ENCODE peak calls at places on chromosomes 6 and 20, in eight cellular contexts. V, X, I, E, D, H, R and Q are unnamed samples.

GRCh38 chr6:149862901-149863595 is 1.1 kb downstream of the LRP11 start:
- DNase-seq in V (peak), X (peak), I (peak), E (peak), D (peak), H (peak), R (peak), Q (peak)

GRCh38 chr6:77341058-77341986 is 122.0 kb downstream of the HTR1B start:
- DNase-seq in V (no peak), X (no peak), I (no peak), E (peak), D (peak), H (no peak), R (no peak), Q (peak)

GRCh38 chr6:35385457-35386202 is 43.3 kb downstream of the PPARD start:
- DNase-seq in V (no peak), X (no peak), I (peak), E (peak), D (no peak), H (peak), R (peak), Q (peak)

GRCh38 chr6:37615564-37616340 is 81.9 kb downstream of the MDGA1 start:
- DNase-seq in V (no peak), X (no peak), I (peak), E (no peak), D (no peak), H (no peak), R (no peak), Q (peak)

GRCh38 chr20:3107464-3108025 is 23.0 kb upstream of the AVP start:
- DNase-seq in V (no peak), X (no peak), I (no peak), E (no peak), D (no peak), H (no peak), R (no peak), Q (no peak)

GRCh38 chr6:19835605-19836004 is 1.6 kb upstream of the ID4 start:
- DNase-seq in V (no peak), X (no peak), I (no peak), E (no peak), D (no peak), H (no peak), R (no peak), Q (no peak)

GRCh38 chr20:38109657-38110524 is 55.2 kb downstream of the TGM2 start:
- DNase-seq in V (no peak), X (peak), I (peak), E (peak), D (peak), H (peak), R (peak), Q (peak)

GRCh38 chr6:139882234-139882633 is 507.8 kb upstream of the CITED2 start:
- DNase-seq in V (no peak), X (no peak), I (peak), E (no peak), D (no peak), H (no peak), R (peak), Q (peak)

GRCh38 chr6:21554286-21554685 is 39.3 kb upstream of the SOX4 start:
- DNase-seq in V (no peak), X (no peak), I (no peak), E (no peak), D (no peak), H (no peak), R (no peak), Q (no peak)

GRCh38 chr20:23244916-23245552 is 105.6 kb upstream of the NXT1 start:
- DNase-seq in V (no peak), X (no peak), I (no peak), E (no peak), D (no peak), H (no peak), R (no peak), Q (no peak)

GRCh38 chr6:6736753-6737654 is 148.5 kb downstream of the LY86 start:
- DNase-seq in V (no peak), X (no peak), I (peak), E (peak), D (peak), H (peak), R (peak), Q (peak)

GRCh38 chr20:3380228-3381070 is 27.0 kb downstream of the DNAAF9 start:
- DNase-seq in V (no peak), X (no peak), I (no peak), E (no peak), D (no peak), H (no peak), R (no peak), Q (no peak)

GRCh38 chr20:10131612-10132345 is 86.9 kb upstream of the SNAP25 start:
- DNase-seq in V (no peak), X (no peak), I (peak), E (peak), D (peak), H (peak), R (peak), Q (peak)

GRCh38 chr20:9515761-9516657 is 1.6 kb downstream of the LAMP5 start:
- DNase-seq in V (no peak), X (peak), I (peak), E (no peak), D (peak), H (no peak), R (no peak), Q (no peak)

GRCh38 chr6:116011520-116011919 is 49.2 kb downstream of the FRK start:
- DNase-seq in V (no peak), X (no peak), I (no peak), E (no peak), D (no peak), H (no peak), R (no peak), Q (no peak)

GRCh38 chr20:53023717-53024116 is 51.6 kb downstream of the TSHZ2 start:
- DNase-seq in V (no peak), X (no peak), I (peak), E (no peak), D (no peak), H (no peak), R (no peak), Q (no peak)

GRCh38 chr6:111841822-111842221 is 31.4 kb downstream of the FYN start:
- DNase-seq in V (peak), X (no peak), I (peak), E (peak), D (peak), H (no peak), R (peak), Q (peak)

GRCh38 chr20:43186312-43186711 is 3.4 kb downstream of the PTPRT start:
- DNase-seq in V (no peak), X (no peak), I (no peak), E (no peak), D (no peak), H (no peak), R (no peak), Q (no peak)

GRCh38 chr6:75876152-75876551 is 127.1 kb downstream of the MYO6 start:
- DNase-seq in V (no peak), X (no peak), I (no peak), E (no peak), D (no peak), H (no peak), R (no peak), Q (no peak)

DNA sequence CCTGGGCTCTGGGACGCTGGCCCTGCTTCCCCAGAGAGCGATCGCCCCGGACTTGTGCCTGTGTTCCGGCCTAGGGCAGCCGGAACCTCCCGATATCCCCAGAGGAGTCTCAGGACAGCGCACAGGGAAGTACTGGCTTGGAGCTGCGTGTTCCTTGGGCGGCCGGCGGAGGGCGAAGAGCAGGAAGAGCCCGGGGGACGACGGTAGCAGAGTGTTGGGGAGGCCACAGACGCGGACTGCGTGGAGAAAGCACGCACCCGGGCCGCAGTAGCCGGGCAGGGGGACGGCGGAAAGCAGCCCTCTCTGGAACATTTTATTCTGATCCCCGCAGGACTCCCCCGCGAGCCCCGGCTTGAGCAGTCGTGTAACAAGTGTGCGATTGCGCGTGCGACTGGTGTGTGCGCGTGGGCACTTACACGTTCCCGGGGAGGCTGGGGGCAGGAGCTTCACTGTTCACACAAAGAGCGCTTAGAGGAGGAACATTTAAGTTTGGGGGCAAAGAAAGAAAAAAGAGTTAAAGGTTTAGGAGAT is 36.1 kb downstream of the NCR2 start:
- DNase-seq in V (no peak), X (peak), I (peak), E (peak), D (peak), H (peak), R (peak), Q (peak)
- H3K4me3 ChIP-seq in V (peak), X (no peak), I (no peak), E (peak), D (no peak), H (no peak), R (no peak), Q (peak)

GRCh38 chr6:155093430-155093829 is 98.3 kb downstream of the TIAM2 start:
- DNase-seq in V (peak), X (no peak), I (no peak), E (no peak), D (no peak), H (no peak), R (no peak), Q (no peak)
- TF ChIP-seq CTCF in V (no peak), X (no peak), I (no peak), E (no peak), D (no peak), H (no peak), R (no peak), Q (no peak)

GRCh38 chr20:64063389-64064144 is 569 bp downstream of the TCEA2 start:
- DNase-seq in V (no peak), X (no peak), I (no peak), E (no peak), D (peak), H (peak), R (no peak), Q (no peak)

GRCh38 chr20:64065062-64065972 is 2.3 kb downstream of the TCEA2 start:
- DNase-seq in V (no peak), X (no peak), I (no peak), E (no peak), D (no peak), H (no peak), R (no peak), Q (no peak)

GRCh38 chr20:64062596-64063388 is at the start of gene TCEA2:
- DNase-seq in V (peak), X (peak), I (peak), E (peak), D (peak), H (peak), R (peak), Q (peak)

GRCh38 chr20:64065973-64066341 is 3.0 kb downstream of the TCEA2 start:
- DNase-seq in V (peak), X (no peak), I (peak), E (no peak), D (no peak), H (no peak), R (peak), Q (peak)

DNA sequence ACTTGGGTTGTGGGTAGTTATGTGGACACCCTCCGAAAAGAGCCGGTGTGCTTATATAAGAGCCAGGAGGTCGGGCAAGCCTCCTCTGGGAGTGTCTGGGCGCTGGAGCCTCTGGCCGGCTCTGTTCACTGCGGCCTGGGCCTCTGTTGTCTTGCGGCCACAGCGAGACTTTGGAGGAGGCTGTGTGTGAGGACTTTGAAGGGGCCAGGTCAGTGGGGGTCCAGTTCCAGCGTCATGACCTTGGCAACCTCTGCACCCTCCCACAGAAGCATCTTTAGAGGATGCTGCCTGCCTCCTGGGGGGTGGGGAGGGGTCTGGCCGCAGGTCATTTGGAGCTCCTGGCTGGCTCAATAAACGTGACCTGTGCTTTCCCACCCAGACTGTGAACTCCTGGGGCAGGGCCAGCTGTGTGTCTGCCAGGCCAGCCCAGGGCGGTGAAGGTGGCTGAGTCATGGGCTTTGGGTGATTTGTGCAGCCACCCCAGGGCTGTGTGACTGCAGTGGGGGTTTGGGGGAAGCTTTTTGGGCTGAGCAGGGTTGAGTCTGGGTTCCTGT is 1.2 kb downstream of the TCEA2 start:
- DNase-seq in V (no peak), X (no peak), I (peak), E (no peak), D (peak), H (no peak), R (peak), Q (peak)
- H3K4me3 ChIP-seq in V (no peak), X (no peak), I (peak), E (peak), D (peak), H (peak), R (peak), Q (peak)

DNA sequence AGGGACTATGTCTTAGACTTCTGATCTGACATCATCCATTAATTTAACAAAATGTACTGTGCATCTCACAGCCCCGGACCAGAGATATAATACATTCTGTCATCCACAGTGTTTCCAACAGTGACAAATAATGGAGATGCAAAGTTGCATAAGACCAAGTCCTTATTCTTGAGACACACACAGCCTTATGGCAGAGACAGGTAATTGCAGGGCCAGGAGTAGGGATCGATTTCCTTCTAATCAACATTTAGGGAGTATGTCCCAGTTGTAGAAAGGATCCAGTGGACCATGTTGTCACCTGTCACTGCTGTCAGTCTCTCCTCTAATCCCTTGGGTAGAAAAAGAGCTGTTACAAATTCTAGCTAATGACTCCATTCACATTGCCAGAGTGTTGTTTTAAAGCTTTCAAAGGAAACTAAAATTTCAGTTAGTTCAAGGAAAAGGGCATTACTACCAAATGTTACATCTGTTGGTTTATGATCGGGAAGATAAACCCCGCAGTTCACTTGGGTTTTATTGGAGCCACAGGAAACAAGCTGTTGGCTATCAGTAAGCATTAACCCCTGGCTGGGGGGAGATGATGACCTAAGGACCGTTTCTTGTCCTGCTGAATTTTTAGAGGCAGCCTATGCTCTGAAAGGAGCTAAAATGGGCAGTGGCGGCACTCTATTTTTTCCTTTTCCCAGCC is 111.4 kb upstream of the ATXN1 start:
- DNase-seq in V (no peak), X (no peak), I (no peak), E (no peak), D (no peak), H (no peak), R (no peak), Q (no peak)
- TF ChIP-seq CTCF in V (no peak), X (no peak), I (peak), E (no peak), D (peak), H (no peak), R (no peak), Q (no peak)

GRCh38 chr6:55175078-55175777 is 913 bp downstream of the HCRTR2 start:
- DNase-seq in V (no peak), X (no peak), I (no peak), E (no peak), D (no peak), H (no peak), R (no peak), Q (no peak)
- H3K4me3 ChIP-seq in V (no peak), X (no peak), I (no peak), E (no peak), D (no peak), H (peak), R (no peak), Q (no peak)

GRCh38 chr6:102798631-102799030 is 1405.1 kb downstream of the GRIK2 start:
- DNase-seq in V (no peak), X (no peak), I (no peak), E (no peak), D (no peak), H (peak), R (no peak), Q (no peak)
- TF ChIP-seq CTCF in V (no peak), X (no peak), I (no peak), E (no peak), D (no peak), H (peak), R (no peak), Q (no peak)

DNA sequence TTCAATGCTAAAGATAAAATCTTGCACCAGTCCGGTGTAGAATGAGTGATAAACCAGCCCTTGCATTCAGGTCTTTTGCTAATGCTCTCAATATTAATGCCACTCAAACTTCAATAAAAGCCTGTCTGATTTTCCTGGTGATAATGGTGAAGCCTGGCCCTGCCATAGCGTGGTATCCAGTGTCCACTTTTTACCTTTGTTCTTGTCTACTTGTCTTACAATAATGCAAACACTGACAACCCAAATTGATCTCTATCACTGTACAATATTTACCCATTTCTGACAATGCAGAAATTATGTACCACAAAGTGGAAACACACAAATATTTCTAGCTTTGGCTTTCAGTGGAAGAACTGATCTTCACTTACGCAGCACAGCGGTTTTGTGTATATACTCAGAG is 189.1 kb downstream of the ZDHHC14 start:
- DNase-seq in V (no peak), X (no peak), I (no peak), E (no peak), D (no peak), H (no peak), R (no peak), Q (no peak)
- H3K4me3 ChIP-seq in V (no peak), X (no peak), I (no peak), E (no peak), D (no peak), H (no peak), R (no peak), Q (no peak)

DNA sequence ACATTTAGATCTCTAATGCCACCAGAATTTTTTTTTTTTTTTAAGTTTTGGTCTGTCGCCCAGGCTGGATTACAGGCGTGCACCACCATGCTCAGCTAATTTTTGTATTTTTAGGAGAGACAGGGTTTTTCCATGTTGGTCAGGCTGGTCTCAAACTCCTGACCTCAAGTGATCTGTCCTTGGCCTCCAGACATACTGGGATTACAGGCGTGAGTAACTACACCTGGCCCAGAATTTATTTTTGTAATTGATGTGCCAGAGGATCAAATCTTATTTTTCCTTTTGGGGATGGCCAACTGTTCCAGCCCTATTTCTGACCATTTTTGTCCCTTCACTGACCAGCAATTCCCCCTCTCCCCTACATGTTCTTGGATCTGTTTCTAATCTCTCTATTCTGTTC is 18.0 kb upstream of the MYMX start:
- DNase-seq in V (no peak), X (no peak), I (no peak), E (no peak), D (no peak), H (no peak), R (no peak), Q (no peak)
- TF ChIP-seq CTCF in V (no peak), X (no peak), I (no peak), E (no peak), D (no peak), H (no peak), R (no peak), Q (no peak)

DNA sequence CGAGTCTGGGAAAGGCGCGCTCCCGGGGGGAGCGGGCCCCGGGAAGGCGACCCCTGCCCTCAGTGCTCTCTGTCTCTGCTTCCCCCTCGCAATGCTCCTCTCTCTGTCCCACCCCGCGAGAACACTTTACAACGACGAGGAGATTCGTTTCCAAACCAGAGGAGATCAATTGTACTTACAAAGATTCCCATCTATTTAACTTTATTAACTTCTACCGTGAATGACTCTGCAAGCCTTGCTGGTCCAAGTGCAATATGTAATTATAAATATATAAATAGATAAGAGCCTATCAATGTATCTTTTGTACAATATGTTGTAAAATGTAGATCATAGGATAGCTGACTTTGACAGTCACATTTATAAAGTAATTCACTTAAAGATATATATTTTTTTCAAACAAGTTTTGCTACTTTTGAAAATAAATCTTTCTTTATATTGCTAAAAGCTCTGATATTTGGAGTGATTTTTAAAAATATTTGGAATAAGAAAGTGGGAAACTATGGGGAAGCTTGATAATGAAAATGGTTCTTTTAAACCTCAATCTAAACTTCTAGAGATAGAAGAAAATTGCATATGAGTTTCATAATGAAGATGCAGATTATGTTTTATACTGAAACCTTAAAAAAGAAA is 3.0 kb downstream of the TCF21 start:
- DNase-seq in V (no peak), X (no peak), I (no peak), E (no peak), D (no peak), H (no peak), R (no peak), Q (no peak)
- H3K4me3 ChIP-seq in V (no peak), X (peak), I (no peak), E (peak), D (peak), H (peak), R (peak), Q (peak)